ENCODE peak calls at places on chromosomes 6 and 20, in six cellular contexts. One of them, this sample, is unnamed.
A peak's percentile ranks its signal among the peaks of the same experiment; 100 is the strongest.

GRCh38 chr6:11251553-11252358 is 19.3 kb upstream of the NEDD9 start:
- DNase-seq in neuronal stem cell: no peak
- DNase-seq in H9: no peak
- DNase-seq in H1: no peak
- DNase-seq in trophoblast cell: no peak
- DNase-seq in mesenchymal stem cell: peak; percentile 68
- DNase-seq in this sample: peak; percentile 64

GRCh38 chr20:4512891-4513550 is 208.7 kb upstream of the PRND start:
- DNase-seq in mesenchymal stem cell: peak; percentile 82
- DNase-seq in H1: no peak
- DNase-seq in H9: no peak
- DNase-seq in trophoblast cell: no peak
- DNase-seq in neuronal stem cell: no peak
- DNase-seq in this sample: peak; percentile 95

GRCh38 chr6:143745160-143746133 is 67.7 kb downstream of the PHACTR2 start:
- DNase-seq in trophoblast cell: peak; percentile 92
- DNase-seq in neuronal stem cell: peak; percentile 40
- DNase-seq in mesenchymal stem cell: peak; percentile 73
- DNase-seq in H1: no peak
- DNase-seq in H9: peak; percentile 58
- DNase-seq in this sample: peak; percentile 76

GRCh38 chr6:166589786-166590574 is 3.5 kb upstream of the RAMACL start:
- DNase-seq in H9: no peak
- DNase-seq in trophoblast cell: no peak
- DNase-seq in H1: no peak
- DNase-seq in neuronal stem cell: no peak
- DNase-seq in mesenchymal stem cell: no peak
- DNase-seq in this sample: no peak

GRCh38 chr6:129759851-129760595 is 50.0 kb upstream of the ARHGAP18 start:
- DNase-seq in H9: no peak
- DNase-seq in trophoblast cell: peak; percentile 20
- DNase-seq in H1: no peak
- DNase-seq in neuronal stem cell: no peak
- DNase-seq in mesenchymal stem cell: no peak
- DNase-seq in this sample: peak; percentile 30

GRCh38 chr6:23266536-23266935 is 697.2 kb downstream of the HDGFL1 start:
- DNase-seq in H1: no peak
- DNase-seq in mesenchymal stem cell: no peak
- DNase-seq in neuronal stem cell: no peak
- DNase-seq in H9: no peak
- DNase-seq in trophoblast cell: no peak
- DNase-seq in this sample: no peak

GRCh38 chr6:47278545-47278944 is 31.2 kb downstream of the TNFRSF21 start:
- DNase-seq in trophoblast cell: peak; percentile 63
- DNase-seq in H9: no peak
- DNase-seq in mesenchymal stem cell: peak; percentile 84
- DNase-seq in H1: no peak
- DNase-seq in neuronal stem cell: no peak
- DNase-seq in this sample: peak; percentile 60

GRCh38 chr6:151269318-151269995 is 29.7 kb downstream of the AKAP12 start:
- DNase-seq in H9: no peak
- DNase-seq in trophoblast cell: no peak
- DNase-seq in mesenchymal stem cell: peak; percentile 45
- DNase-seq in H1: no peak
- DNase-seq in neuronal stem cell: no peak
- DNase-seq in this sample: peak; percentile 50

GRCh38 chr6:17869753-17870050 is 117.7 kb downstream of the KIF13A start:
- DNase-seq in H1: no peak
- DNase-seq in trophoblast cell: no peak
- DNase-seq in H9: no peak
- DNase-seq in mesenchymal stem cell: no peak
- DNase-seq in neuronal stem cell: no peak
- DNase-seq in this sample: no peak

GRCh38 chr6:164308339-164308738 is 893.8 kb downstream of the QKI start:
- DNase-seq in neuronal stem cell: no peak
- DNase-seq in trophoblast cell: no peak
- DNase-seq in H1: no peak
- DNase-seq in mesenchymal stem cell: no peak
- DNase-seq in H9: no peak
- DNase-seq in this sample: no peak
- H3K14ac ChIP-seq in neuronal stem cell: no peak overlapping the region
- H3K14ac ChIP-seq in trophoblast cell: no peak overlapping the region
- H3K14ac ChIP-seq in H1: no peak overlapping the region
- H3K14ac ChIP-seq in mesenchymal stem cell: no peak overlapping the region
- H3K14ac ChIP-seq in H9: no peak overlapping the region
- H3K14ac ChIP-seq in this sample: no peak overlapping the region

DNA sequence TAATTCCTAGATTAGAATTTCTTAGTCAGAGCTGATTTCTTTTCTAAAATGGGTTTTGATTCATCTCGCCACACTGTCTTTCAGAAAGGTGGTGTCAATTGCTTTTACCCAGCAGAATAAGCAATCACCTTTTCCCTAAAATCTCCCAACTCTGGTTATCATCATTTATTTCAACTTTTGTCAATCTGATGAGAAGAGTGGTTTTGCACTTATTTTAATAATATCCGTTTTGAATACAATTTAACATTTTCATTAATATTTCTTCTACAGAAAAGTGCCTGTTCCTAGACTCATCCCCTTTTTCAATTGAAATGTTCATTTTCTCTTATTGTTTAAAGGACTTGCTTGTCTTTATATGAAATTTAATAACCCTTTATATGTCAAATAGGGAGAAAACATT is 8.2 kb upstream of the NCR2 start:
- DNase-seq in H9: no peak
- DNase-seq in mesenchymal stem cell: no peak
- DNase-seq in trophoblast cell: no peak
- DNase-seq in neuronal stem cell: no peak
- DNase-seq in H1: no peak
- DNase-seq in this sample: no peak
- H3K23ac ChIP-seq in H9: no peak overlapping the region
- H3K23ac ChIP-seq in mesenchymal stem cell: no peak overlapping the region
- H3K23ac ChIP-seq in trophoblast cell: no peak overlapping the region
- H3K23ac ChIP-seq in neuronal stem cell: no peak overlapping the region
- H3K23ac ChIP-seq in H1: no peak overlapping the region
- H3K23ac ChIP-seq in this sample: no peak overlapping the region

DNA sequence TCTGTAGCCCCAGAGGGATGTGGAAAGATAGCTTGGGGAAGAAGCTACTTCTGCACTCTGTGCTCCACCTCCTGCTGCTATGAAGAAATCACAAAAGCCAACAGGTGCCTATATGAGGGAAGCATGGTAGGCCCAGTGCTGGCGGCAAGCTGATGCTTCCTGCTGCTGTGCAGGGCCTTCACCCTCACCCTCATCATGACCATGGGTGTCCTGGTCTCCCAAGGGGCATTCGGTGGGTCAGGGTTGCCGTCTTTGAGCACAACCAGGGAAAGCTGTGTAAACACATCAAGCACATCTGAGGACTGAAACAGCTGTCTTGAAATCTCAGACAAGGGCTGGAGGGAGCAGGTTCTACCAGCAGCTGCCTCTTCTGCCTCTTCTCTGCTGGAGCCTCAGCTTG is 184.0 kb downstream of the FNDC1 start:
- DNase-seq in neuronal stem cell: no peak
- DNase-seq in mesenchymal stem cell: no peak
- DNase-seq in H9: no peak
- DNase-seq in H1: no peak
- DNase-seq in trophoblast cell: no peak
- DNase-seq in this sample: no peak
- H3K14ac ChIP-seq in neuronal stem cell: no peak overlapping the region
- H3K14ac ChIP-seq in mesenchymal stem cell: no peak overlapping the region
- H3K14ac ChIP-seq in H9: no peak overlapping the region
- H3K14ac ChIP-seq in H1: no peak overlapping the region
- H3K14ac ChIP-seq in trophoblast cell: no peak overlapping the region
- H3K14ac ChIP-seq in this sample: no peak overlapping the region

DNA sequence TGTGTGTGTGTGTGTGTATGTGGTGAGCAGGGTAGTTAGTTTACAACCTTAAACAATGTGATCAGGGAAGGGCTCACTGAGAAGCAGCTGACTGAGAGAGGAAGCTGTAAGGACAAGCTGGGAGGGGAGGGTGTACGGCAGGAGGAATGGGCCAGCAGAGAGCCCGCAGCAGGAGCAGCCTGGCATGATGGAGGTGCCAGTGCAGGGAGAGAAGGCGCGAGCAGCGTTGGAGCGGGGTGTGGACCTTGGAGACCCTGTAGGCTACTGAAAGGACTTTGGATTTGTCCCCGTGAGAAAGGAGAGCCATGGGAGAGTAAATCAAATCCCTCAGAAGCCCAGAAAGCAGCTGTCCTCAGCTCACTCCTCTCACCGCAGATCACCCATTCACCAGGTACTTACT is 18.5 kb downstream of the FAM209B start:
- DNase-seq in trophoblast cell: no peak
- DNase-seq in mesenchymal stem cell: no peak
- DNase-seq in H1: no peak
- DNase-seq in H9: no peak
- DNase-seq in neuronal stem cell: no peak
- DNase-seq in this sample: no peak
- H3K23ac ChIP-seq in trophoblast cell: no peak overlapping the region
- H3K23ac ChIP-seq in mesenchymal stem cell: no peak overlapping the region
- H3K23ac ChIP-seq in H1: no peak overlapping the region
- H3K23ac ChIP-seq in H9: no peak overlapping the region
- H3K23ac ChIP-seq in neuronal stem cell: no peak overlapping the region
- H3K23ac ChIP-seq in this sample: no peak overlapping the region

DNA sequence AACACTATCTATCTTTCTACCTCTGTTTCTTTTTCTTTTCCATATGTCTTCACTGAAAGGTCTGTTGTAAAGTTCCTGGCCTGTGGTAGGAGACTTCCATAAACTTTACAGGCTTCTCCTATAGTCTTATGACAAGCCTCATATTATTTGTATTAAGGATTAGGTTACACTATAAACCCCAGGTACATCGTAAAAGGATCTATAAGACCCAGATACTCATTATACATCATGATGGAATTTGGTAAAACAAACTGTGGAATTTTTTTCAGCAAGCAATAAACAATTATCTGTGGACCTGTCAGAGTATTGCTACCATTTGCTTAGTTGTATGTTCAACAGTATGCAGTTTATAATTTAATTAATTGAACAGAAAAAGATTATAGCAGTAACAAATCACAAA is 55.5 kb downstream of the RFX6 start:
- DNase-seq in neuronal stem cell: no peak
- DNase-seq in trophoblast cell: no peak
- DNase-seq in mesenchymal stem cell: no peak
- DNase-seq in H9: no peak
- DNase-seq in H1: no peak
- DNase-seq in this sample: no peak
- H3K14ac ChIP-seq in neuronal stem cell: no peak overlapping the region
- H3K14ac ChIP-seq in trophoblast cell: no peak overlapping the region
- H3K14ac ChIP-seq in mesenchymal stem cell: no peak overlapping the region
- H3K14ac ChIP-seq in H9: no peak overlapping the region
- H3K14ac ChIP-seq in H1: no peak overlapping the region
- H3K14ac ChIP-seq in this sample: no peak overlapping the region

GRCh38 chr20:58054744-58055373 is 173.6 kb downstream of the ANKRD60 start:
- DNase-seq in mesenchymal stem cell: no peak
- DNase-seq in neuronal stem cell: peak; percentile 30
- DNase-seq in trophoblast cell: no peak
- DNase-seq in H9: peak; percentile 52
- DNase-seq in H1: no peak
- DNase-seq in this sample: no peak
- H3K23ac ChIP-seq in mesenchymal stem cell: no peak overlapping the region
- H3K23ac ChIP-seq in neuronal stem cell: no peak overlapping the region
- H3K23ac ChIP-seq in trophoblast cell: no peak overlapping the region
- H3K23ac ChIP-seq in H9: no peak overlapping the region
- H3K23ac ChIP-seq in H1: no peak overlapping the region
- H3K23ac ChIP-seq in this sample: no peak overlapping the region

GRCh38 chr20:48371211-48371610 is 456.6 kb downstream of the PREX1 start:
- DNase-seq in trophoblast cell: no peak
- DNase-seq in mesenchymal stem cell: no peak
- DNase-seq in H9: no peak
- DNase-seq in neuronal stem cell: no peak
- DNase-seq in H1: no peak
- DNase-seq in this sample: no peak
- H3K14ac ChIP-seq in trophoblast cell: no peak overlapping the region
- H3K14ac ChIP-seq in mesenchymal stem cell: no peak overlapping the region
- H3K14ac ChIP-seq in H9: no peak overlapping the region
- H3K14ac ChIP-seq in neuronal stem cell: no peak overlapping the region
- H3K14ac ChIP-seq in H1: no peak overlapping the region
- H3K14ac ChIP-seq in this sample: no peak overlapping the region

DNA sequence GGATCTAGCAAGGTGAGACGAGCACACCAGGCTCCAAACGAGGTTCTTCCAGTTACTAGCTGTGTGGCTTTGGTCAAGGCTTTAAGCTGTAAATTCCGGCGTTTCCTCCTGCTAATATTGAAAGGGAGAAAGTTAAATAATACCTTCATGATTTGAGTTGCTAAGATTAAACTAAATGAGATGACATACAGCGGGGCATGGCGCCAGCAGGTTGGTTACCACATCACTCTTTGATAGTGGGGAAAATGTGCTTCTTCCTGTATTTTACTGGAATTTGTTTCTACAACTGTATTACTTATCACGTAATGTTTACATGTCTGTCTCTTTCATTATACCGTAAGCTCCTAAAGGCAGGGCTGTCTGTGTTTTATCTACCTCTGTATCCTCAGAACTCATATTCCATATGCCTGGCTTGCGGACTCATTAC is 574 bp downstream of the PPIL1 start:
- DNase-seq in H1: no peak
- DNase-seq in trophoblast cell: peak; percentile 13
- DNase-seq in neuronal stem cell: no peak
- DNase-seq in H9: no peak
- DNase-seq in mesenchymal stem cell: no peak
- DNase-seq in this sample: peak; percentile 35
- H3K23ac ChIP-seq in H1: no peak overlapping the region
- H3K23ac ChIP-seq in trophoblast cell: no peak overlapping the region
- H3K23ac ChIP-seq in neuronal stem cell: no peak overlapping the region
- H3K23ac ChIP-seq in H9: no peak overlapping the region
- H3K23ac ChIP-seq in mesenchymal stem cell: no peak overlapping the region
- H3K23ac ChIP-seq in this sample: peak overlapping the region; percentile 96

This sample was measured in IMR-90.